ENCODE peak calls at places on chromosome 1, in ten cellular contexts. F is thoracic aorta, N is progenitor cell of endocrine pancreas, I is A549, E is epithelial cell of esophagus, P is fibroblast of pulmonary artery, Q is astrocyte of the spinal cord, D is neural crest cell, M is HCT116, L is PC-9. Z is an unnamed sample.

GRCh38 chr1:44151332-44151731 is 9.9 kb upstream of the KLF18 start:
- DNase-seq in F (no peak), N (no peak), I (no peak), E (no peak), P (no peak), Q (no peak), D (no peak), M (no peak), L (no peak), Z (peak)

GRCh38 chr1:15445390-15446122 is 7.3 kb downstream of the CTRC start:
- DNase-seq in F (no peak), N (no peak), I (no peak), E (no peak), P (no peak), Q (no peak), D (no peak), M (no peak), L (no peak), Z (no peak)

GRCh38 chr1:22920734-22921451 is 51.8 kb downstream of the LACTBL1 start:
- DNase-seq in F (no peak), N (no peak), I (no peak), E (no peak), P (no peak), Q (no peak), D (no peak), M (no peak), L (no peak), Z (no peak)

GRCh38 chr1:235019456-235019855 is 109.2 kb downstream of the TOMM20 start:
- DNase-seq in F (no peak), N (no peak), I (no peak), E (peak), P (no peak), Q (peak), D (no peak), M (no peak), L (no peak), Z (no peak)

GRCh38 chr1:189605236-189605635 is 872.4 kb downstream of the BRINP3 start:
- DNase-seq in F (no peak), N (no peak), I (no peak), E (peak), P (no peak), Q (no peak), D (no peak), M (no peak), L (no peak), Z (no peak)

GRCh38 chr1:244834596-244835275 is 722 bp upstream of the COX20 start:
- DNase-seq in F (peak), N (no peak), I (peak), E (peak), P (peak), Q (peak), D (peak), M (peak), L (peak), Z (peak)

GRCh38 chr1:24155011-24155782 is 12.3 kb upstream of the IL22RA1 start:
- DNase-seq in F (no peak), N (no peak), I (peak), E (peak), P (no peak), Q (no peak), D (no peak), M (peak), L (no peak), Z (peak)

GRCh38 chr1:204983881-204984280 is 59.1 kb upstream of the CNTN2 start:
- DNase-seq in F (no peak), N (no peak), I (no peak), E (no peak), P (no peak), Q (no peak), D (no peak), M (no peak), L (no peak), Z (no peak)

DNA sequence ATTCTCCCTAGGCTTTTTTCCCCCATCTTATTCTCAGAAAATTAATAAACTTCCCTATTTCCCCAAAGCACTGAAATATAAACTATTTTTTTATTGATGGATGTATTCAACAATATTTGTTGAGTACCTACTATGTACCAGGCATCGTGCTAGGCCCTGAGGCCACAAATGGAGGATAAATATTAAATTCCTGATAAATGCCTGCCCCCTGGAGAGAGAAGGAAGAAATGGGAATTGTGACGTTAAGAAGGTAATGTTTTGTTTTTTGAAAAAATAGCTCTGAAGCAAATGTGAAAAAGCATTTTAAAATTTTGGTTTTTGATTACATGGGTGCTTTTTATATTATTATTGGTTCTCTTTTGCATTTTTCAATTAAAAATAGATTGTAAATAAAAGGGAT is 60.5 kb upstream of the DPT start:
- DNase-seq in F (no peak), N (no peak), I (no peak), E (no peak), P (no peak), Q (no peak), D (no peak), M (no peak), L (no peak), Z (no peak)
- TF ChIP-seq CTCF in F (no peak), N (no peak), I (no peak), E (no peak), P (no peak), Q (no peak), D (no peak), M (peak), L (no peak), Z (no peak)

DNA sequence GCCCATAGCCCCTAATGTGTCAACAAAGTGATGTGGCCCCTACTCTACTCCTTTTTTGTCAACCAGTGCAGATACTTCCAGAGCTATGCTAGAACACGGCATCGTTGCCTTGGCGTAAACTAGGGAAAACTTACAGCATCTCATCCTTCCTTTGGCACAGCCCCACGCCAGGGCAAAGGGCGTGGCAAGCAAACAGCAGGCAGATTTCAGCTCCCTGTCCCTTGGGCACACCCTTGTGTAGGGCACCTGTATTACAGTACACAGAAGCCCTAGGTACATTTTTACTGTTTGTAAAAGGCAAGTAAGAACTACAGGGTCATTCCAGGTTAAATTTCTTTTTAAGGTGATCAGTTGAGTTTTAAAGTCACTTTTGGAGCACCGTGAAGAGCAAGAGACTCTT is 29.3 kb downstream of the PRDX6 start:
- DNase-seq in F (no peak), N (no peak), I (peak), E (peak), P (no peak), Q (no peak), D (no peak), M (peak), L (no peak), Z (no peak)
- TF ChIP-seq CTCF in F (no peak), N (peak), I (peak), E (peak), P (no peak), Q (no peak), D (peak), M (peak), L (peak), Z (no peak)

GRCh38 chr1:40363721-40364120 is 9.8 kb upstream of the SMAP2 start:
- DNase-seq in F (no peak), N (no peak), I (no peak), E (peak), P (no peak), Q (no peak), D (no peak), M (no peak), L (no peak), Z (peak)
- TF ChIP-seq CTCF in F (no peak), N (peak), I (no peak), E (no peak), P (no peak), Q (no peak), D (no peak), M (no peak), L (no peak), Z (no peak)

DNA sequence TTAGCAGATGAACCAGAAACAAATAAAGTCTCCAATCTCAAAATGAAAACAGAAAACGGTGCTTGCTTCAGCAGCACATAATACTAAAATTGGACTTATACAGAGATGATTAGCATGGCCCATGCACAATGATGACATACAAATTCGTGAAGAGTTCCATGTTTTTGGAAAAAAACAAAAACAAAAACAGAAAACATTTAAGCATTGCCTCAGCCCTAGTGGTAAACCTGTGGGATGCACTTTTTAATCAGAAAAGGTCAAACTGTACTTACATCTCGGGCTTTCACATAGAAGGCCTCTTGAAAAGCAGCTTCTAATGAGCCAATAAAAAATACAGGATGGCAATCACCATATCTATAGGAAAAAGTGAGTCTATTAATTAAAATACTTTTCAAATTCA is 159.1 kb upstream of the DMRTA2 start:
- DNase-seq in F (no peak), N (no peak), I (no peak), E (no peak), P (no peak), Q (no peak), D (no peak), M (no peak), L (no peak), Z (no peak)
- TF ChIP-seq CTCF in F (no peak), N (peak), I (no peak), E (no peak), P (peak), Q (no peak), D (no peak), M (peak), L (no peak), Z (no peak)

GRCh38 chr1:203166192-203166940 is 9.3 kb downstream of the MYBPH start:
- DNase-seq in F (no peak), N (no peak), I (peak), E (peak), P (no peak), Q (no peak), D (no peak), M (no peak), L (no peak), Z (peak)
- TF ChIP-seq CTCF in F (no peak), N (peak), I (peak), E (peak), P (no peak), Q (no peak), D (no peak), M (peak), L (no peak), Z (peak)

DNA sequence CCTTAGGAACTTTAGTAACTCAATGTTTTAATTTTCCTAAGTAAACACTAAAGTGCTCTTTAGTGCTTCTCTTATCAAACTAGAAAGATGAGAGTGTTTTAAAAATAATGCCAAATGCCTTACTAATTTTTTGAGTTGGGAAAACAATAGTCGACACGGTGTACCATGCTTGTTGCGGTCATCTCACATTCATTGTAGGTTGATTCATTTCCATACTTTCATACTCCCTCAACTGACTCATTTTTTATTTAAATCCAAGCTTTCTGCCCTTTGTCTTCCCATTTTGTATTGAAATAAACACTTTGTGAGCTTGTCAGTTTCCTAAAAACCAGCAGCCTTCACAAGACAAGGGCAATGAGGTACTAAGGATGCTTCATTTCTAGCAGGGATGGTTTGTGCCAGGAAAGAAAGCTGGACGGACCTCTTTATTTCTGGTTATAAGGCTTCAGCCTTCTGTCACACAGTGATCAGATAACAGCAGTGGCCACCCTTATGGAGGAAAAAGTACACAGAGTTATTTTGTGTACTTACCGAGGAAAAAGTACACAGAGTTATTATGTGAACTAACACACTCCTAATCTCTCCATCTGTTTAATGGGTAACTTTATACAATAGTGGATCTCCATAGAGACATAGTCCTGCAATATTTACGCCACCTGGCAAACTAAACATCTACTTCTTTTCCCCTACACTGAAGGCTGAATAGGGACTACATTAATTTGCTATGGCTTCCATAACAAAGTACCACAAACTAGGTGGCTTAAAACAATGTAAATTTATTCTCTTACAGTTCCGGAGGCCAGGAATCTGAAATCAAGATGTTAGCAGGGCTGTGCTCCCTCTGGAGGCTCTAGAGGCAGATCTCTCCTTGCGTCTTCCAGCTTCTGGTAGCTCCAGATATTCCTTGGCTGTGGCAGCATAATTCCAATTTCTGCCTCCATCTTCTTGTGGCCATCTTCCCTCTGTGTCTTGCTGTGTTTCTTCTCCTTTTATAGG is 13.0 kb upstream of the CCDC190 start:
- DNase-seq in F (no peak), N (no peak), I (peak), E (peak), P (peak), Q (peak), D (no peak), M (no peak), L (no peak), Z (no peak)
- TF ChIP-seq CTCF in F (no peak), N (peak), I (no peak), E (peak), P (peak), Q (peak), D (no peak), M (no peak), L (no peak), Z (no peak)

GRCh38 chr1:17080085-17080759 is 26.4 kb upstream of the SDHB start:
- DNase-seq in F (no peak), N (no peak), I (no peak), E (no peak), P (no peak), Q (no peak), D (no peak), M (no peak), L (no peak), Z (no peak)

GRCh38 chr1:17071794-17072193 is 18.0 kb upstream of the SDHB start:
- DNase-seq in F (no peak), N (no peak), I (no peak), E (no peak), P (no peak), Q (no peak), D (no peak), M (no peak), L (no peak), Z (no peak)

GRCh38 chr1:17079140-17079868 is 25.5 kb upstream of the SDHB start:
- DNase-seq in F (no peak), N (no peak), I (no peak), E (no peak), P (no peak), Q (no peak), D (no peak), M (no peak), L (no peak), Z (no peak)

GRCh38 chr1:17080881-17081280 is 27.0 kb upstream of the SDHB start:
- DNase-seq in F (no peak), N (no peak), I (no peak), E (no peak), P (no peak), Q (no peak), D (no peak), M (no peak), L (no peak), Z (no peak)

DNA sequence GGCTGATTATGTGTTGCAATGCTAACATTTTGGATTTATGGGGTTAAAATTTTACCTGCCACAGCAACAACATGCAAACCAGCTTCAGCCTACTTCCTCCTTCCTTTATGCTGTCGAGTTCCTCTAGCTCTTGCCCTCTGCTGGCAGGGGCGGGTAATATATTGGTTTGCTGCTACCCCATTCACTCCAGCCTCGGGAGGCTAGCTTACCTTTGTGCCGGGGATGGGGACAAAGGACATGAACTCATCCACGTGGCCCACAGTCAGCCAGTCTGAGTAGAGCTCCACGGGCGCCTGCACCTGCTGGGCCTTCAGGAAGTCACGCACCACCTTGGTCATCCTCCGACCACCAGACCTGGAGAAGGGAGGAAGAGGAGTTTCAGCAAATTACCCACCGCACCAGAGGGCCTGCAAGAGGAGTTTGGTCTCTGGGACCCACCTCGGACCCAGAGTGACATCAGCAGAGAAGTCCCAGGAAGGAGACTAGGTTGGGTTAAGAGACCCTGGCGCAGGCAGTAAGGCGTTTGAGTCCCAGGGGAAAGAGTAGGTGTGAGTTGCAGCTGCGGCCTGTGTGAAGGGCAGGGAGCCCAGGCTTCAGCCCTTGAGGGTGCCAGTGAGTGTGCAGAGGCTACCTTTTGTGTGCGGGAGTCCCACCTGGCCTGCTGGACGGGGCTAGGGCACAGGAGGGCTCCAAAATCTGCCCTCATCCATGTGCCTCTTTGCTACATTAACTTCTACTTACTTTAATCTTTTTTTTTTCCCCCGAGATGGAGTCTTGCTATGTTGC is 21.8 kb upstream of the SDHB start:
- DNase-seq in F (no peak), N (no peak), I (peak), E (peak), P (peak), Q (no peak), D (peak), M (peak), L (no peak), Z (peak)
- TF ChIP-seq CTCF in F (no peak), N (peak), I (peak), E (peak), P (peak), Q (peak), D (peak), M (peak), L (peak), Z (peak)

DNA sequence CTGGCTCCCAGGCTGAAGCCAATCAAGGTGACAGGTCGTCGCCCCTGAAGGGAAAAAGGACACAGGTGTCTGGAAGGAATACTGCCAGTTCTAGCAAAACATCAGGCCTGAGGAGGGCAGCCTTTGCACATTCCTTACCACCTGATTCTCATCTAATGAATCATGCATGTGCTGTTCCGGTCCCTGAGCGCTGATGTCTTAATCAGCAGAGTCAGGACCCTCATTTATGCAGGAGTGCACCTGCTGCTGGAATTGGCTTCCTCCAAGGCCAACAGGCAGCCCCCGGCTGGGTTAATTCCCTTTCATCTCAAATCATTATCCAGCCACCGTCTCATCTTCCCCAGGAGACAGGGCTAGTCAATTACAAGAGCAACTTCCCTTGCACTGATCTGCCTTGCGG is 62.3 kb downstream of the TMCO4 start:
- DNase-seq in F (no peak), N (no peak), I (no peak), E (peak), P (peak), Q (peak), D (no peak), M (no peak), L (peak), Z (no peak)
- TF ChIP-seq CTCF in F (no peak), N (no peak), I (no peak), E (peak), P (peak), Q (peak), D (no peak), M (peak), L (peak), Z (no peak)